ENCODE peak calls at places on chromosome 1, in nine cellular contexts. K, U, J, N, X, D, F, S and B are unnamed samples. For H3K9me3 and H3K36me3, the result is how much of the 10 kb centered on the place peaks cover.

GRCh38 chr1:200445213-200445612 is 35.4 kb upstream of the ZNF281 start:
- DNase-seq in K (no peak), U (no peak), J (no peak), N (no peak), X (no peak), D (no peak), F (no peak), S (no peak), B (no peak)

GRCh38 chr1:93365813-93366212 is 20.1 kb downstream of the DR1 start:
- DNase-seq in K (no peak), U (no peak), J (no peak), N (no peak), X (no peak), D (no peak), F (no peak), S (no peak), B (no peak)

GRCh38 chr1:43319288-43319687 is 18.3 kb upstream of the MPL start:
- DNase-seq in K (no peak), U (no peak), J (no peak), N (no peak), X (no peak), D (no peak), F (no peak), S (no peak), B (no peak)

GRCh38 chr1:6004412-6005123 is 12.3 kb upstream of the NPHP4 start:
- DNase-seq in K (no peak), U (no peak), J (no peak), N (peak), X (no peak), D (no peak), F (no peak), S (no peak), B (no peak)

GRCh38 chr1:196558424-196558823 is 49.8 kb downstream of the KCNT2 start:
- DNase-seq in K (no peak), U (peak), J (peak), N (no peak), X (peak), D (no peak), F (no peak), S (no peak), B (no peak)

GRCh38 chr1:227734546-227734857 is 600 bp downstream of the JMJD4 start:
- DNase-seq in K (no peak), U (no peak), J (no peak), N (no peak), X (no peak), D (no peak), F (no peak), S (no peak), B (peak)

GRCh38 chr1:174726167-174726879 is 273.4 kb upstream of the CACYBP start:
- DNase-seq in K (no peak), U (peak), J (no peak), N (no peak), X (peak), D (no peak), F (no peak), S (no peak), B (no peak)

GRCh38 chr1:204314209-204314892 is 45.4 kb downstream of the PLEKHA6 start:
- DNase-seq in K (no peak), U (no peak), J (no peak), N (no peak), X (no peak), D (no peak), F (no peak), S (no peak), B (peak)

GRCh38 chr1:209675567-209676154 is 449 bp downstream of the G0S2 start:
- DNase-seq in K (peak), U (peak), J (no peak), N (no peak), X (peak), D (no peak), F (no peak), S (peak), B (peak)

GRCh38 chr1:201488817-201489581 is 17.9 kb downstream of the CSRP1 start:
- DNase-seq in K (no peak), U (peak), J (peak), N (no peak), X (peak), D (no peak), F (no peak), S (no peak), B (no peak)

GRCh38 chr1:169263059-169263458 is 104.5 kb downstream of the NME7 start:
- DNase-seq in K (no peak), U (no peak), J (no peak), N (no peak), X (no peak), D (no peak), F (no peak), S (no peak), B (no peak)

GRCh38 chr1:10250663-10251062 is 40.3 kb downstream of the KIF1B start:
- DNase-seq in K (no peak), U (no peak), J (no peak), N (no peak), X (no peak), D (no peak), F (no peak), S (no peak), B (no peak)

DNA sequence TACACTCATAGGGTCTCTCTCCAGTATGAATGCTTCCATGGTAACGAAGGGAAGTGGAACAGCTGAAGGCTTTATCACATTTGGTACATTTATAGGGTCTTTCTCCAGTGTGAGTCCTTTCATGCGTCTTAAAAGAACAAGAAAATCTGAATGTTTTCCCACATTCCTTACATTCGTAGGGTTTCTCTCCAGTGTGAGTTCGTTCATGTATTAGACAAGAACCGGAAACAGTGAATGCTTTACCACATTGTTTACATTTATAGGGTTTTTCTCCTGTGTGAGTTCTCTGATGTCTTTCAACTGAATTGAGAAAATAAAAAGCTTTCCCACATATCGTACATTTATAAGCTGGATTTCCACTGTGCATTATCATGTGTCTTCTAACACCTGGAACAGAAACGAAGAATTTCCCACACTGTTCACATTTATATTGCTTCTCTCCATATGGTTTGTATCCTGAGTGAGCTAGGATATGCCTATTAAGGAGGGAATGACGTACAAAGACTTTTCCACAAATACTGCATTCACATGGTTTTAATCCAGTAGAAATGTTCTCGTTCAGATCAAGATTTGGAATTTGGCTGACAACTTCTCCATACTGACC is 3.4 kb downstream of the ZNF669 start:
- DNase-seq in K (no peak), U (no peak), J (no peak), N (no peak), X (no peak), D (no peak), F (no peak), S (no peak), B (no peak)
- H3K9me3 ChIP-seq in K (under half), U (under half), J (half or more), N (under half), X (under half), D (under half), F (under half), S (under half), B (under half)

GRCh38 chr1:163361123-163361934 is 39.6 kb downstream of the NUF2 start:
- DNase-seq in K (no peak), U (peak), J (no peak), N (no peak), X (no peak), D (no peak), F (no peak), S (no peak), B (peak)
- TF ChIP-seq CTCF in K (peak), U (peak), J (peak), N (no peak), X (no peak), D (no peak), F (no peak), S (peak), B (peak)

GRCh38 chr1:246772686-246773085 is 48.5 kb downstream of the SCCPDH start:
- DNase-seq in K (no peak), U (no peak), J (no peak), N (no peak), X (no peak), D (no peak), F (no peak), S (no peak), B (no peak)

GRCh38 chr1:246773213-246773641 is 49.0 kb downstream of the SCCPDH start:
- DNase-seq in K (no peak), U (no peak), J (no peak), N (no peak), X (no peak), D (no peak), F (no peak), S (no peak), B (no peak)

GRCh38 chr1:246768403-246769020 is 44.3 kb downstream of the SCCPDH start:
- DNase-seq in K (no peak), U (no peak), J (no peak), N (no peak), X (no peak), D (no peak), F (no peak), S (no peak), B (no peak)

GRCh38 chr1:246769306-246769705 is 45.1 kb downstream of the SCCPDH start:
- DNase-seq in K (peak), U (peak), J (no peak), N (no peak), X (no peak), D (no peak), F (no peak), S (no peak), B (no peak)

GRCh38 chr1:246771366-246771765 is 47.2 kb downstream of the SCCPDH start:
- DNase-seq in K (no peak), U (no peak), J (no peak), N (no peak), X (no peak), D (no peak), F (no peak), S (no peak), B (no peak)
- H3K36me3 ChIP-seq in K (under half), U (under half), J (under half), N (under half), X (under half), D (under half), F (under half), S (under half), B (under half)

DNA sequence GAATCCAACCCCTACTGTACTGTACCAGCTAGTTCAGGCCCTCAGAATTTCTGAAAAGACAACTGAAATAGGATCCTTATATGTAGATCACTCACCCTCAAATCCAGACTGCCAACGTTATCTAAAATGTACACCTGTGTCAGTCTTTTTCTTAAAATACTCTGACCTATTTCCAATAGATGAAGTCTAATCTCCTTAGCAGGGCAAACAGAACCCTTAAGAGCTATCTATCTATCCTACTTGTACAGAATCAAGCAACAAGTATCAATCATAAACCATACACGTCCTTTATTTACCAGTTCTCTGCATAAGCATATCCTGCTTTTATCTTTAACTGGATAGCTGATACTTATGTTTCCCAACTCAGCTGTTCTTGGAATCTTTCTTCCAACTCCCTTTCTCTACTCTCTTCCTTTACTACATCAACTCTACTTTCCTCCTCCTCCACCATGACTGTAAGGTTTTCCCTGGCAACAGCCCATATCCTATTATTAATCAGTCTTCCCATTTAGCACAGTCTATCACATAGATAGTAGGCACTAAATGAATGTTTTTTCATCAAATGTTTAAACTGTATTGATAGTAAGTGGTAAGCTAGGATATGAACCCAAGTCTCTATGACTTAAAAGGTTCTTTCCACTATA is 2.8 kb downstream of the LRIF1 start:
- DNase-seq in K (no peak), U (no peak), J (no peak), N (no peak), X (no peak), D (no peak), F (no peak), S (no peak), B (no peak)
- H3K9me3 ChIP-seq in K (under half), U (under half), J (half or more), N (under half), X (under half), D (under half), F (under half), S (under half), B (under half)

DNA sequence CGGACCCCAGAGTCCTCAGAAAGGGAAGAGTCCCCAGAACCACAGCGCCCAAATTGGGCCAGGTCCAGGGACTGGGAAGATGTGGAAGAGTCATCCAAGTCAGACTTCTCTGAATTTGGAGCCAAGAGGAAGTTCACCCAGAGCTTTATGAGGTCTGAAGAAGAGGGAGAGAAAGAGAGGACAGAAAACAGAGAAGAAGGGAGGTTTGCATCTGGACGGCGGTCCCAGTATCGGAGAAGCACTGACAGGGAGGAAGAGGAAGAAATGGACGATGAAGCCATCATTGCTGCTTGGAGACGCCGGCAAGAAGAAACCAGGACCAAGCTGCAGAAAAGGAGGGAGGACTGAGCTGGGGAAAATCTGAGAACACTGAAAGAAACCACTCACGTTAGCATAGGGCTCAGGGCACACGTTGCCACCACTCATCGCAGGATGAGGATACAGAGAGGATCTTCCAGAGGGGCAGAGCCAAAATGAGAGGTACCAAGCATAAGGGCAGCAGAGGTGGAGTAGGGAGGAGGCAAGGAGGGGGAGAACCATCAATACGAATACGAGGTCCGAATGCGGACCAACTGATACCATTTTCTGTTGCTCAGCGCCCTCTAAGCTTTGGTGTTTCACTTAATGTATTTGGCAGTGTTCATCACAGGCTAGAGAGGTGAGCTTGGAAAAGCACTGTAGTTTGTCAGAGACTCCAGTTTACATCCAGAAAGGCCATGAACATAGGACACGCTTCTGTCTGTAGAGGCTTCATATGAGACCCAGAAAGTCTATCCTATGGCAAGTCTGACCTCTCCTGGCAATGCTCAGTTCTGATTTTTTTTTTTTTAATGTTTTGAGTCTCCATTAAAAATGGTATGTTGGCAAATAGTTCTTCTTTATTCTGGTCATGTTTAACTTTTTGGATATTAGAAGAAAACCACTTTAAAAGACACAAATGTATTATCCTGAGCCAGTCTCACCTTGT is 34.7 kb downstream of the STYXL2 start:
- DNase-seq in K (no peak), U (no peak), J (no peak), N (no peak), X (no peak), D (no peak), F (no peak), S (no peak), B (no peak)
- TF ChIP-seq CTCF in K (no peak), U (no peak), J (no peak), N (no peak), X (no peak), D (no peak), F (peak), S (no peak), B (no peak)

GRCh38 chr1:160256396-160257046 is 5.8 kb downstream of the DCAF8 start:
- DNase-seq in K (no peak), U (peak), J (no peak), N (no peak), X (peak), D (no peak), F (no peak), S (no peak), B (no peak)
- H3K36me3 ChIP-seq in K (under half), U (under half), J (under half), N (under half), X (under half), D (under half), F (under half), S (under half), B (under half)

DNA sequence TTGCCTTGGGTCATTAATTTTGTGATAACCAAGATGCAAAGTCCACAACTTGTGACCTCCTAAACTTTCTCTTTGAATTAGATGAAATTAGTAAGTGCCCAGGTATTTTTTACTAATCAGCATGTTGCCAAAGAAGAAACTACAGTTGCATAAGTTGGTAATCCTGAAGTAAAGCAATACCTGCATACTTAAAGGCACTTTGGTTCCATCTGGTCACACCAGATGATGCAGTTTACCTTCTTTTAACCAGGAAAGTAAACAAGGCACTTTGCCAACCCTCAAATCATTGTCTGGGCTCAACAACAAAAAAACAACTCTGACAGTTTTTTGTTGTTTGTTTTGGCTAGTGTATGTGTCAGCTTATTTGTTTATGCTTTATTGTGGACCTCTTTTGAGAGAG is 55.5 kb upstream of the DYNLT5 start:
- DNase-seq in K (no peak), U (no peak), J (no peak), N (no peak), X (no peak), D (no peak), F (no peak), S (no peak), B (no peak)
- H3K9me3 ChIP-seq in K (under half), U (under half), J (under half), N (under half), X (under half), D (under half), F (under half), S (under half), B (under half)

DNA sequence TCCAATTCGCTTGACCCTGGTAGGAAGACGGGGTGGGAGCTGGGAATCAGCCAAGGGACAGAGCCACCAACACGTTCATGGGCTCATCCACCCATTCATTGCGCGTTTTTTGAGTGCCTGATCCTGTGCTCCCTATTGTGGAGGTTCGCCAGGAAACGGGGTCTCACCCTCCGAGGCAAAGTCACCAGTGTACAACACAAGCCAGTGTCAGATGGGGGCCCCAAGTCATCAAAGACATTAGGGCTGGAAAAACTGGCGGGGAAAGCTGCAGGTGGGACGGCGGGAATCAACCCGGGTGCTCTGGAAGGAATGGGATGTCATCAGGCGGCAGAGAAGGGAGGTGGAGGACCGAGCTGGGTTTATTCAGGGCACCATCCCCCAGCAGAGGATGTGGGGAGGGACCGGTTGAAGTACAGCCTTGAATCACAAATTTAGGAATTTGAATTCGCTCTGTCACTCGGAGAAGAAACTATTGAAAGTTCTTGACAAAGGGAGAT is 667 bp upstream of the NID1 start:
- DNase-seq in K (no peak), U (no peak), J (peak), N (no peak), X (no peak), D (no peak), F (no peak), S (no peak), B (no peak)
- TF ChIP-seq CTCF in K (no peak), U (no peak), J (no peak), N (no peak), X (no peak), D (no peak), F (no peak), S (no peak), B (no peak)

DNA sequence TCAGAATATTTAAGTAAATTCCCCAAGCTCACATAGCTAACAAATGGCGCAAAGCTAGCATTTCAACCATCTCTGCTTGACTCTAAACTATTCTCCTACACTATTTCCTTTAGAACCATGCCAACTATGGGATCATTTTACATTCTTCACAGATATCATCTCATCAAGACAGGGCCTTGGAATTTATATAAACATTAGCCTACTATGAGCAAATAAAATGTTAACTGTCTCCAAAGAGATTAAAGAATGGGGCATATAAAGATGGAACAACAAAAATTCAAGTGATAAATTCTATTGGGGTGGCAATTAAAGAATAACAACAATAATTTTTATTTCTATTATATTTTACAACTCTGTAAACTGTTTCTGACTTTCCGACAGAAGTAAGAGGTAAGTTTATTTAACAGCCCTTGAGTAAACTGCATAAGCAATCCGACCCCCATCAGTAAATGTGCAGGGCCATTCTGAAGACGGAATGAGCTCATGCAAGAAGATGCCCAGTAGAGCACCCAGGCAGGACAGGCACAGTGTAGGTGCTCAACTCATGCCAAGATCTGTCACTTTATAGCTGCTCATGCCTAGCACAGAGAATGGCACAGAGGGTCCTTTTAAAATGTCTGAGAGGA is 261.9 kb downstream of the VAV3 start:
- DNase-seq in K (peak), U (no peak), J (no peak), N (no peak), X (no peak), D (no peak), F (no peak), S (no peak), B (no peak)
- H3K36me3 ChIP-seq in K (under half), U (under half), J (under half), N (under half), X (under half), D (under half), F (under half), S (under half), B (under half)